ENCODE peak calls at places on chromosomes 13 and 19, in five cellular contexts. T is body of pancreas, A is uterus, K is transverse colon, S is lower leg skin. L is an unnamed sample.

GRCh38 chr13:46504036-46504435 is 48.9 kb upstream of the LRCH1 start:
- DNase-seq in A (no peak), S (no peak), K (no peak), T (no peak), L (no peak)

GRCh38 chr19:33998739-33999345 is 173.5 kb upstream of the LSM14A start:
- DNase-seq in T (no peak), K (no peak), A (no peak), S (no peak), L (no peak)

GRCh38 chr19:21677696-21678418 is 89.5 kb downstream of the ZNF100 start:
- DNase-seq in T (peak; percentile 33), S (no peak), K (no peak), A (no peak), L (peak; percentile 44)

GRCh38 chr13:83672611-83673010 is 209.7 kb downstream of the SLITRK1 start:
- DNase-seq in A (no peak), S (no peak), K (no peak), T (no peak), L (no peak)

GRCh38 chr19:4052114-4052992 is 14.3 kb downstream of the ZBTB7A start:
- DNase-seq in A (peak; percentile 47), K (peak; percentile 94), T (peak; percentile 79), S (peak; percentile 91), L (peak; percentile 69)

GRCh38 chr19:40778865-40779284 is 828 bp downstream of the RAB4B start:
- DNase-seq in A (no peak), S (no peak), K (no peak), T (no peak), L (no peak)

GRCh38 chr13:112104873-112105234 is 37.9 kb downstream of the SOX1 start:
- DNase-seq in K (no peak), S (no peak), T (no peak), A (no peak), L (peak; percentile 66)

GRCh38 chr19:29509456-29509855 is 16.3 kb upstream of the VSTM2B start:
- DNase-seq in A (no peak), K (no peak), S (no peak), T (no peak), L (no peak)

GRCh38 chr19:13881231-13881691 is 4.3 kb downstream of the NANOS3 start:
- DNase-seq in K (no peak), S (no peak), A (no peak), T (peak; percentile 19), L (no peak)

GRCh38 chr19:57754091-57754673 is 7.6 kb downstream of the ZNF776 start:
- DNase-seq in A (no peak), K (no peak), T (no peak), S (no peak), L (no peak)

GRCh38 chr13:44974056-44974798 is 15.0 kb downstream of the NUFIP1 start:
- DNase-seq in S (no peak), A (no peak), T (peak; percentile 18), K (no peak), L (no peak)

GRCh38 chr19:3586124-3586626 is 897 bp downstream of the GIPC3 start:
- DNase-seq in A (no peak), S (no peak), K (no peak), T (no peak), L (no peak)

GRCh38 chr19:51586799-51587198 is 15.7 kb downstream of the ZNF175 start:
- DNase-seq in K (no peak), A (no peak), T (no peak), S (no peak), L (no peak)

GRCh38 chr19:33665776-33666175 is 44.0 kb downstream of the CHST8 start:
- DNase-seq in T (no peak), S (peak; percentile 43), K (no peak), A (no peak), L (no peak)

GRCh38 chr13:100100115-100100879 is 11.4 kb downstream of the PCCA start:
- DNase-seq in S (no peak), K (no peak), T (peak; percentile 59), A (no peak), L (no peak)

GRCh38 chr19:12737666-12738351 is 512 bp downstream of the GET3 start:
- DNase-seq in K (no peak), T (no peak), S (no peak), A (no peak), L (no peak)
- TF ChIP-seq POLR2A in K (no peak), T (no peak), S (no peak), A (no peak), L (no peak)

GRCh38 chr19:15245370-15246197 is 13.3 kb upstream of the EPHX3 start:
- DNase-seq in A (no peak), S (no peak), K (no peak), T (no peak), L (no peak)
- TF ChIP-seq POLR2A in A (no peak), S (no peak), K (no peak), T (no peak), L (no peak)

DNA sequence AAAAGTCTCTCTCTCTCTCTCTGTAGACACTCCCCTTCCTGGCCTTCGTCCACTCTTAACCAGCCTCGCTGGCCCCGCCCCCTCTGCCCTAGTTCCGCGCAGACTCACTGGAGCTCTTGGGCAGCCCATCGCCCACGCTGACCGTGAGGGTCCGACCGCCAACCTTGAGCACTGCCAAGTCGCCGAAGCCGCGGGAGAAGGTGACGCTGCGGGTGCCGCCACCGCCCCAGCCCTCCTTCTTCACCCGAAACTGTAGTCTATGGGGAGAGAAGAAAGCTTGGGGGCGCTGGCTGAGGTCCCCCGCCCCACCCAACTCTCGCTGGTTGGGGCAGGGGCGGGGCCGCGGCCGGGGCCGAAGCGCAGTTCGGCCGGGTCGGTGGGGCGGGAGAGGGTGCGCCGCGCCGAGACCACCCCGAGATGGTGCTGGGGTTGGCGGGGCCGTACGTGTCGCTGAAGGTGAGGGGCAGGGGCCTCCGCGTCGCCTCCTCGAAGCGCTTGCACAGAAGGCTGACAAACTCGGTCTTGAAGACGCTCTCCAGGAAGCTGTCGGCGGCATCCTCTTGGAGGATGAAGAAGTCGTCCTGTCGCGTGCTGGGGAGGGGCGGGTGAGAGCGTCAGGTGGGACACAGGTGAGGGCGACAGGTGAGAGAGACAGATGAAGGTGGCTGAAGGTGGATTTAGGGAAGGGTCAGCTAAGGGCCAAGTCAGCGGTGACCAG is 12.5 kb upstream of the ZNF414 start:
- DNase-seq in S (peak; percentile 97), K (peak; percentile 92), A (peak; percentile 92), T (peak; percentile 93), L (peak; percentile 86)
- TF ChIP-seq POLR2A in S (no peak), K (peak; percentile 50), A (peak; percentile 64), T (no peak), L (no peak)

GRCh38 chr19:35248310-35249145 is at the start of gene LSR:
- DNase-seq in T (peak; percentile 96), S (peak; percentile 93), K (peak; percentile 94), A (no peak), L (peak; percentile 92)

GRCh38 chr19:35249146-35249847 is 495 bp downstream of the LSR start:
- DNase-seq in A (no peak), S (peak; percentile 85), K (peak; percentile 42), T (no peak), L (no peak)

GRCh38 chr19:35246466-35247096 is 2.2 kb upstream of the LSR start:
- DNase-seq in A (no peak), S (no peak), T (no peak), K (no peak), L (no peak)

GRCh38 chr19:35249848-35250711 is 1.3 kb downstream of the LSR start:
- DNase-seq in K (no peak), A (no peak), S (peak; percentile 77), T (no peak), L (peak; percentile 55)

DNA sequence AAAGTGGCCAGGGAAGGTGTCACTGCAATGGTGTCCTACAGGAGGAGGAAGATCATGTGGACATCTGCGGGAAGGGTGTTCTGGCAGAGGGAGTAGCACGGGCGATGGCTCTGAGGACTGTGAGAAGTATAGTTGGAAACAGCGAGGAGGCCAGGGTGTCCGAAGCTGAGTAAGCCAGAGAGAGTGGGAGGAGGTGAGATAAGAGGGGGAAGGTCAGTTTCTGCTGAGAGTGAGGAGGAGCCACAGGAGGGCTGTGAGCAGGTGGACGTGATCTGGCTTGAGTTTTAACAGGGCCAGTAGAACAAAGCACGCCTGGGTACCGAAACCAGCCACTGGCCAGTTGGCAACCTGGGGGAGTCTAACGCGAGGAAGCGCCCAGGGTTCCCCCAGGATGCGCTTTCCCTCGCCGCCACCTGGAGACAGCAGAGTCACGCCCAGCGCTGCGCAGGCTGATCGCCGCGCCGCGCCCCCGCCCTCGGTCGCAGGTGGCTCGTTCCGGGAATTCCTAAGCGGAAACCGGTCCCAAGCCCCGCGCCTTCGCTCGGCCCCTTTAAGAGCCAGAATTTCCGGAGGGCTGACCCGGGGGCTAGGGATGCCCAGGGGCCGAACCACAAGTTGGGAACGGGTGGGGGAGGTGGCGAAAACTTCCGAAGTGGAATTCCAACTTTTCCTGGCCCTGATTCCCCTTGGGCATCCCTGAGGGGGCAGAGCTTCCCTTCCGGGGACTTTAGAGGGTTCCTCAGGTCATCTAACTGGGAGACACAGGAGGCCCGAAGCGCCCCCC is 1.1 kb upstream of the LSR start:
- DNase-seq in A (no peak), S (peak; percentile 92), T (peak; percentile 95), K (peak; percentile 94), L (peak; percentile 94)
- TF ChIP-seq POLR2A in A (no peak), S (no peak), T (peak; percentile 83), K (no peak), L (peak; percentile 53)

GRCh38 chr19:49685845-49686332 is 3.5 kb upstream of the ADM5 start:
- DNase-seq in A (no peak), K (no peak), S (no peak), T (no peak), L (no peak)
- TF ChIP-seq POLR2A in A (no peak), K (no peak), S (no peak), T (no peak), L (no peak)

GRCh38 chr19:49662011-49662410 is 3.6 kb downstream of the IRF3 start:
- DNase-seq in K (no peak), A (no peak), S (no peak), T (no peak), L (no peak)

GRCh38 chr19:49666120-49666444 is 349 bp downstream of the BCL2L12 start:
- DNase-seq in T (no peak), S (no peak), K (no peak), A (no peak), L (no peak)

GRCh38 chr19:49665301-49666119 is at the start of the genes BCL2L12 and IRF3:
- DNase-seq in A (peak; percentile 99), K (peak; percentile 99), S (peak; percentile 100), T (peak; percentile 99), L (peak; percentile 97)

GRCh38 chr19:49663224-49663623 is 2.4 kb downstream of the IRF3 start:
- DNase-seq in K (no peak), T (no peak), A (no peak), S (no peak), L (no peak)

DNA sequence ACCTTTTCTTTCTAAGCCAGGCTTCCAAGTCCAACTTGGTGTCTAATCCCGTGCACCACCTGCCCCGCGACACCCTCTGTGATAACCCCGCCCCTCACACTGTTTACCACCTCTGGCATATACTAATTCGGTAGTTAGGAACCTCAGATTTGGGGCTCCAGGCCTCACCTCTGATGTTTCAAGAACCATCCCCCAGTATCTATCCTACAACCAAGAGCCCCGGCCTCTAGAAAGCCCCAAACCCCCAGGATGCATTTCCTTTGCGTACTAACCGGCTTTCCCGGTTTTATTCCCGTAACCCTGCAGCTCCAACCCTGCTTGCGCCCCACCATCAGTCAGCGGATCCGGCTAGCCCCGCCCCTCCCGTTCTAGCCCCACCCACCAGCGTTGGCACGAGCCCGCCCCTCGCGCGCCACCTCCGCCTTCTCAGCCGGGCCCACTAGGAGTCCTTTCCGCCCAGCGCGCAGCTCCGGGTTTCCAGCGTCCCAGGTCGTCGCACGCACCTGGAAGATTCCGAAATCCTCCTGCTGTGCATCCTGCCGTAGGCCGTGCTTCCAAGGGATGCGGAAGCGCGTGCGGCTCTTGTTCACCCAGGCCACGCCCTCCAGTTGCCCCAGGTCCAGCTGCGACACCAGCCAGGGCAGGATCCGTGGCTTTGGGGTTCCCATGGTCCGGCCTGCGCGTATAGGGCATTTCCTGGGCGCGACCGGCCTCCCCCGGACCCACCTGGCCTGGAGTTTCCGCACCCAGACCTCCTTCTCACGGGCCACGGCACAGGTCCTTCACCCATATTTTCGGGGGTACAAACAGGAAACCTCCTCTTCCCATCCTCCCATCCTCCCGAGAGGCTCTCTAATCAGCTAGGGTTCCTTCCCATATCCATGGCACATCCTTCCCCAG is 1.2 kb downstream of the IRF3 start:
- DNase-seq in A (peak; percentile 90), S (peak; percentile 99), T (peak; percentile 91), K (peak; percentile 94), L (peak; percentile 97)
- TF ChIP-seq POLR2A in A (peak; percentile 54), S (no peak), T (peak; percentile 72), K (peak; percentile 73), L (no peak)